ENCODE peak calls at places on chromosomes 11 and 22, in eight cellular contexts. J, A, Y, T, B, Q, F and S are unnamed samples.

GRCh38 chr11:46896719-46897406 is 21.5 kb downstream of the LRP4 start:
- DNase-seq in J (peak; percentile 54), A (peak; percentile 67), Y (no peak), T (no peak), B (peak; percentile 44), Q (no peak), F (no peak), S (peak; percentile 39)

GRCh38 chr11:65851083-65851579 is 6.8 kb downstream of the CFL1 start:
- DNase-seq in J (peak; percentile 97), A (peak; percentile 51), Y (no peak), T (no peak), B (peak; percentile 90), Q (no peak), F (no peak), S (no peak)

GRCh38 chr11:87600938-87601337 is 563.2 kb downstream of the TMEM135 start:
- DNase-seq in J (no peak), A (no peak), Y (no peak), T (no peak), B (no peak), Q (no peak), F (no peak), S (peak; percentile 4)

GRCh38 chr22:40452730-40453487 is 82.5 kb downstream of the SGSM3 start:
- DNase-seq in J (peak; percentile 28), A (peak; percentile 32), Y (no peak), T (no peak), B (no peak), Q (no peak), F (no peak), S (no peak)

GRCh38 chr11:95100856-95101507 is 11.3 kb downstream of the ENDOD1 start:
- DNase-seq in J (no peak), A (no peak), Y (no peak), T (no peak), B (no peak), Q (no peak), F (no peak), S (no peak)

GRCh38 chr22:21451545-21452520 is 15.4 kb upstream of the TMEM191C start:
- DNase-seq in J (no peak), A (no peak), Y (no peak), T (no peak), B (no peak), Q (peak; percentile 9), F (peak; percentile 30), S (no peak)

GRCh38 chr22:17774206-17774927 is at the start of gene BID:
- DNase-seq in J (no peak), A (no peak), Y (peak; percentile 73), T (no peak), B (peak; percentile 40), Q (peak; percentile 73), F (peak; percentile 96), S (no peak)

GRCh38 chr11:61814958-61815789 is 1.6 kb downstream of the FADS1 start:
- DNase-seq in J (peak; percentile 99), A (peak; percentile 97), Y (peak; percentile 93), T (peak; percentile 97), B (peak; percentile 97), Q (peak; percentile 97), F (peak; percentile 94), S (peak; percentile 90)

DNA sequence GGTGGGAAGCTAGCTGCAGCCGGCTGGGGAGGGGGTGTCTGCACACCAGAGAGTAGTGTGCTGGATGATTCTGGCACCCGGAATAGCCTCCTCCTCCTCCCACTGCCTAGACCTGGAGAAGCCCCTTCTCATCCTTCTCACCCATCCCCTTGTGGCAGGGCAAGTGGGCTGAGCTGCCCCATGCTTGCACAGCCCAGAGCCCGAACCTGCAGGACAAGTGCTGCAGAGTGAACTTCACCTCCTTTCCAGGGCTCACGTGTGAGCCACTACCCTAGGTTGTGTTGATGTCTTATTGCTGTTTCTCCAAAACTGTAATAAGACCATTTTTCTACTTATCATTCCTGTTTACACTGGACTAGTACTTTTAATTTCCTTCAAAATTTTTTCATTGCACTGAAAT is 56.1 kb upstream of the GLYATL1B start:
- DNase-seq in J (no peak), A (no peak), Y (no peak), T (no peak), B (no peak), Q (no peak), F (peak; percentile 54), S (no peak)
- H3K4me3 ChIP-seq in J (no peak overlapping the region), A (no peak overlapping the region), Y (no peak overlapping the region), T (no peak overlapping the region), B (no peak overlapping the region), Q (no peak overlapping the region), F (no peak overlapping the region), S (no peak overlapping the region)

DNA sequence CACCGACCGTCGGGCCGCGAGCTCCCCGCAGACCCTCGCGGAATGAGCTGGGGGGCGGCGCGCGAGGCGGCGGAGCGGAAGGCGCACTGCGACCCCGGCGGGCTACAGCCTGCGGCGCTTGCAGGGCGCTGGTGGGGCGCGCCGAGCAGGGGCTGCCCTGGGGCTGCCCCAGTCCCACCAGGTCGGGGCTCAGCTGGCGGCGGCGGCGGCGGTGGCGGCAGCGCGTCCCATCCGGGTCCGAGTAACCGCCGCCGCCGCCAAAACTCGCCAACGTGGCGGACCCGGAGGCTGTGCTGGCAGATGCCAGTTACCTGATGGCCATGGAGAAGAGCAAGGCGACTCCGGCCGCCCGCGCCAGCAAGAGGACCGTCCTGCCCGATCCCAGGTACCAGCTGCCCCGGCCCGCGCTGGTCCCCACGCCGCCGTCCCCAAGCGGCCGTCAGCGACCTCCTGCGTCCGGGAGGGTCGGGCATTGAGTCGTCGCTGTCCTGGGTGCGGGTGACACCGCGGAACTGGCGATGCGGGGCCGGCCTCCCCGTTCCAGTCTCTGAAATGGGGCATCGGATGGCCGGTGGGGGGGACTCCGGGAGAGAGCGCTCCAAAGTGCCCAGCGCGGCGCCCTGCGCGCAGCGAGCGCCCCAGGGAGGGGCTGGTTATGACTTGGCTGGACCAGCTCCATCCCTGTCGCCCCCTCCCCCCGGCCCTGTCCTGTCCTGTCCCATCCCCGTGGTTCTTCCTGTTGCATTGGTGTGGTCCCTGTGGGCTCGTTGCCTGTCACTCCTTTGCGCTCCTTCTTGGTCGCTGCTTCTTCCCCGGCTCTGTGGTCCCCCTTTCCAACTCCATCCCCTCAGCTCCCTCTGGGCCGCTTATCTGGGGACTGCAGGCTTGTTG is 63.5 kb downstream of the CRYBB2 start:
- DNase-seq in J (peak; percentile 89), A (no peak), Y (peak; percentile 63), T (no peak), B (peak; percentile 96), Q (no peak), F (no peak), S (no peak)
- H3K4me3 ChIP-seq in J (peak overlapping the region; percentile 40), A (no peak overlapping the region), Y (no peak overlapping the region), T (no peak overlapping the region), B (peak overlapping the region; percentile 98), Q (no peak overlapping the region), F (no peak overlapping the region), S (no peak overlapping the region)

DNA sequence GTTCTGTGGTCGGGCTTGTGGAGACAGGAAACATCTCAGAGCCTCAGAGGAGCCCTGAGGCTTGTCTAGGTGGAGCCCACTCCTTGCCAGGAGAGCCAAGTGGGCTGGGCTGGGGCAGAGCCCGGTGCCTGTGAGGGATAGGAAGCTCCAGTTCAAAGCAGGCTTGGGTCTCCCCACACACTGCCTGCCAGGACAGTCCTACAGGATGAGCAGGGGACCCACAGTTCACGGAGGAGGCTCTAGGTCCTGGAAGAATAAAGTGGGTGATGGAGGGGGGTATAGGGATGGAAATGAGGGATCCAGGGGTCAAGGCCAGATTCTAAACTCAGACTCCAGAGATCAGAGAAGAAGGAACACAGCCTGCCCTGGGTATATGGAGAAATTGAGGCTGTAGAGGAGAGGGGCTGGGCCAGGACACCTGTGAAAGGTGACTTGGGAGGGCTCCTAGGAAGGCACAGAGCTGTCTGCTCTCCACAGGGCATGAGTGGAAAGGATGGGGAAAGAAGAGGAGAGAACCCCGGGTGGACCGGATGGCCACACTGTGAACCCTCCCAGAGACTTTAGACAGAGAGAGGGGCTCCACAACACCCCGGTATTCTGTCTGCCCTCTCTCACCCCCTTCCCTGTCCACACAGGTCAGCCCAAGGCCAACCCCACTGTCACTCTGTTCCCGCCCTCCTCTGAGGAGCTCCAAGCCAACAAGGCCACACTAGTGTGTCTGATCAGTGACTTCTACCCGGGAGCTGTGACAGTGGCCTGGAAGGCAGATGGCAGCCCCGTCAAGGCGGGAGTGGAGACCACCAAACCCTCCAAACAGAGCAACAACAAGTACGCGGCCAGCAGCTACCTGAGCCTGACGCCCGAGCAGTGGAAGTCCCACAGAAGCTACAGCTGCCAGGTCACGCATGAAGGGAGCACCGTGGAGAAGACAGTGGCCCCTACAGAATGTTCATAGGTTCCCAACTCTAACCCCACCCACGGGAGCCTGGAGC is 7.4 kb downstream of the IGLL5 start:
- DNase-seq in J (no peak), A (no peak), Y (no peak), T (no peak), B (no peak), Q (peak; percentile 7), F (peak; percentile 64), S (no peak)
- H3K4me3 ChIP-seq in J (no peak overlapping the region), A (no peak overlapping the region), Y (no peak overlapping the region), T (no peak overlapping the region), B (no peak overlapping the region), Q (no peak overlapping the region), F (peak overlapping the region; percentile 6), S (no peak overlapping the region)

GRCh38 chr22:44530106-44530505 is 32.1 kb upstream of the RTL6 start:
- DNase-seq in J (no peak), A (no peak), Y (no peak), T (no peak), B (no peak), Q (no peak), F (no peak), S (peak; percentile 49)
- H3K4me3 ChIP-seq in J (no peak overlapping the region), A (no peak overlapping the region), Y (no peak overlapping the region), T (no peak overlapping the region), B (no peak overlapping the region), Q (no peak overlapping the region), F (no peak overlapping the region), S (no peak overlapping the region)

GRCh38 chr11:17013548-17014320 is 480 bp downstream of the PLEKHA7 start:
- DNase-seq in J (peak; percentile 11), A (no peak), Y (no peak), T (peak; percentile 36), B (peak; percentile 58), Q (no peak), F (peak; percentile 74), S (no peak)
- H3K4me3 ChIP-seq in J (peak overlapping the region; percentile 33), A (peak overlapping the region; percentile 42), Y (peak overlapping the region; percentile 59), T (peak overlapping the region; percentile 99), B (peak overlapping the region; percentile 96), Q (peak overlapping the region; percentile 77), F (peak overlapping the region; percentile 78), S (no peak overlapping the region)

GRCh38 chr22:46286006-46286405 is 10.7 kb upstream of the GTSE1 start:
- DNase-seq in J (no peak), A (no peak), Y (no peak), T (peak; percentile 4), B (no peak), Q (no peak), F (no peak), S (no peak)

GRCh38 chr22:46289244-46289891 is 7.3 kb upstream of the GTSE1 start:
- DNase-seq in J (no peak), A (no peak), Y (no peak), T (no peak), B (no peak), Q (no peak), F (peak; percentile 84), S (no peak)

GRCh38 chr22:46288846-46289243 is 7.8 kb upstream of the GTSE1 start:
- DNase-seq in J (no peak), A (no peak), Y (no peak), T (peak; percentile 29), B (no peak), Q (no peak), F (no peak), S (no peak)

GRCh38 chr22:46287873-46288751 is 8.6 kb upstream of the GTSE1 start:
- DNase-seq in J (no peak), A (no peak), Y (peak; percentile 80), T (peak; percentile 28), B (no peak), Q (peak; percentile 38), F (peak; percentile 95), S (no peak)

GRCh38 chr22:46286941-46287872 is 9.5 kb upstream of the GTSE1 start:
- DNase-seq in J (no peak), A (no peak), Y (no peak), T (peak; percentile 20), B (no peak), Q (no peak), F (peak; percentile 76), S (no peak)
- H3K4me3 ChIP-seq in J (no peak overlapping the region), A (no peak overlapping the region), Y (peak overlapping the region; percentile 91), T (no peak overlapping the region), B (no peak overlapping the region), Q (peak overlapping the region; percentile 47), F (no peak overlapping the region), S (no peak overlapping the region)